ENCODE peak calls at places on chromosome 9, in five cellular contexts. One of them, this sample, is unnamed.
A peak's percentile ranks its signal among the peaks of the same experiment; 100 is the strongest.

GRCh38 chr9:129139993-129140396 is 28.8 kb downstream of the PTPA start:
- DNase-seq in ACHN: peak; percentile 97
- DNase-seq in breast epithelium: peak; percentile 91
- DNase-seq in RWPE2: peak; percentile 96
- DNase-seq in CD4-positive, CD25-positive, alpha-beta regulatory T cell: peak; percentile 71
- DNase-seq in this sample: peak; percentile 91

GRCh38 chr9:133826289-133827085 is 88.3 kb upstream of the SARDH start:
- DNase-seq in CD4-positive, CD25-positive, alpha-beta regulatory T cell: no peak
- DNase-seq in breast epithelium: no peak
- DNase-seq in RWPE2: no peak
- DNase-seq in ACHN: no peak
- DNase-seq in this sample: no peak

GRCh38 chr9:21070171-21070571 is 7.6 kb downstream of the IFNB1 start:
- DNase-seq in RWPE2: no peak
- DNase-seq in ACHN: no peak
- DNase-seq in CD4-positive, CD25-positive, alpha-beta regulatory T cell: no peak
- DNase-seq in breast epithelium: no peak
- DNase-seq in this sample: no peak

GRCh38 chr9:114869845-114870244 is 60.5 kb downstream of the TNFSF8 start:
- DNase-seq in RWPE2: no peak
- DNase-seq in breast epithelium: no peak
- DNase-seq in CD4-positive, CD25-positive, alpha-beta regulatory T cell: peak; percentile 28
- DNase-seq in ACHN: no peak
- DNase-seq in this sample: peak; percentile 43

GRCh38 chr9:96169488-96169887 is 132.5 kb downstream of the HSD17B3 start:
- DNase-seq in CD4-positive, CD25-positive, alpha-beta regulatory T cell: no peak
- DNase-seq in RWPE2: no peak
- DNase-seq in ACHN: no peak
- DNase-seq in breast epithelium: no peak
- DNase-seq in this sample: no peak

GRCh38 chr9:99582768-99583167 is 238.9 kb upstream of the NR4A3 start:
- DNase-seq in breast epithelium: no peak
- DNase-seq in RWPE2: no peak
- DNase-seq in ACHN: no peak
- DNase-seq in CD4-positive, CD25-positive, alpha-beta regulatory T cell: no peak
- DNase-seq in this sample: no peak

GRCh38 chr9:33445389-33445881 is 2.0 kb downstream of the AQP3 start:
- DNase-seq in RWPE2: no peak
- DNase-seq in ACHN: no peak
- DNase-seq in CD4-positive, CD25-positive, alpha-beta regulatory T cell: no peak
- DNase-seq in breast epithelium: peak; percentile 75
- DNase-seq in this sample: peak; percentile 43

GRCh38 chr9:2985343-2985742 is 141.4 kb upstream of the PUM3 start:
- DNase-seq in ACHN: no peak
- DNase-seq in breast epithelium: no peak
- DNase-seq in RWPE2: no peak
- DNase-seq in CD4-positive, CD25-positive, alpha-beta regulatory T cell: no peak
- DNase-seq in this sample: no peak

GRCh38 chr9:38318755-38319495 is 73.6 kb upstream of the ALDH1B1 start:
- DNase-seq in breast epithelium: no peak
- DNase-seq in CD4-positive, CD25-positive, alpha-beta regulatory T cell: peak; percentile 1
- DNase-seq in ACHN: peak; percentile 35
- DNase-seq in RWPE2: no peak
- DNase-seq in this sample: peak; percentile 38

GRCh38 chr9:70586506-70586905 is 172.0 kb upstream of the KLF9 start:
- DNase-seq in breast epithelium: no peak
- DNase-seq in ACHN: no peak
- DNase-seq in CD4-positive, CD25-positive, alpha-beta regulatory T cell: no peak
- DNase-seq in RWPE2: no peak
- DNase-seq in this sample: no peak

GRCh38 chr9:93677061-93677571 is 100.7 kb downstream of the PHF2 start:
- DNase-seq in breast epithelium: peak; percentile 48
- DNase-seq in CD4-positive, CD25-positive, alpha-beta regulatory T cell: no peak
- DNase-seq in RWPE2: peak; percentile 49
- DNase-seq in ACHN: no peak
- DNase-seq in this sample: peak; percentile 7

GRCh38 chr9:123825337-123825736 is 104.6 kb downstream of the DENND1A start:
- DNase-seq in breast epithelium: no peak
- DNase-seq in CD4-positive, CD25-positive, alpha-beta regulatory T cell: no peak
- DNase-seq in RWPE2: no peak
- DNase-seq in ACHN: peak; percentile 14
- DNase-seq in this sample: no peak

GRCh38 chr9:134683714-134684374 is 42.2 kb downstream of the COL5A1 start:
- DNase-seq in ACHN: no peak
- DNase-seq in breast epithelium: no peak
- DNase-seq in CD4-positive, CD25-positive, alpha-beta regulatory T cell: no peak
- DNase-seq in RWPE2: peak; percentile 42
- DNase-seq in this sample: no peak

GRCh38 chr9:91146391-91147019 is 215.2 kb downstream of the AUH start:
- DNase-seq in RWPE2: no peak
- DNase-seq in CD4-positive, CD25-positive, alpha-beta regulatory T cell: no peak
- DNase-seq in breast epithelium: no peak
- DNase-seq in ACHN: no peak
- DNase-seq in this sample: peak; percentile 32

GRCh38 chr9:134709512-134710270 is 68.1 kb downstream of the COL5A1 start:
- DNase-seq in ACHN: no peak
- DNase-seq in breast epithelium: no peak
- DNase-seq in RWPE2: no peak
- DNase-seq in CD4-positive, CD25-positive, alpha-beta regulatory T cell: no peak
- DNase-seq in this sample: no peak

GRCh38 chr9:99235874-99236627 is 14.0 kb downstream of the SEC61B start:
- DNase-seq in CD4-positive, CD25-positive, alpha-beta regulatory T cell: no peak
- DNase-seq in ACHN: no peak
- DNase-seq in RWPE2: no peak
- DNase-seq in breast epithelium: no peak
- DNase-seq in this sample: peak; percentile 52

GRCh38 chr9:90142580-90142979 is 500.0 kb downstream of the DIRAS2 start:
- DNase-seq in ACHN: peak; percentile 52
- DNase-seq in breast epithelium: no peak
- DNase-seq in CD4-positive, CD25-positive, alpha-beta regulatory T cell: peak; percentile 36
- DNase-seq in RWPE2: no peak
- DNase-seq in this sample: peak; percentile 46

GRCh38 chr9:16341176-16341575 is 529.3 kb downstream of the BNC2 start:
- DNase-seq in RWPE2: no peak
- DNase-seq in ACHN: peak; percentile 4
- DNase-seq in CD4-positive, CD25-positive, alpha-beta regulatory T cell: no peak
- DNase-seq in breast epithelium: no peak
- DNase-seq in this sample: no peak

GRCh38 chr9:129490583-129491485 is 130.1 kb downstream of the C9orf50 start:
- DNase-seq in breast epithelium: no peak
- DNase-seq in CD4-positive, CD25-positive, alpha-beta regulatory T cell: no peak
- DNase-seq in RWPE2: no peak
- DNase-seq in ACHN: no peak
- DNase-seq in this sample: no peak

GRCh38 chr9:108869092-108869725 is 7.1 kb downstream of the ACTL7A start:
- DNase-seq in CD4-positive, CD25-positive, alpha-beta regulatory T cell: no peak
- DNase-seq in breast epithelium: no peak
- DNase-seq in ACHN: peak; percentile 66
- DNase-seq in RWPE2: peak; percentile 72
- DNase-seq in this sample: no peak

GRCh38 chr9:75552941-75553340 is 337.5 kb upstream of the PCSK5 start:
- DNase-seq in RWPE2: no peak
- DNase-seq in CD4-positive, CD25-positive, alpha-beta regulatory T cell: no peak
- DNase-seq in breast epithelium: no peak
- DNase-seq in ACHN: no peak
- DNase-seq in this sample: no peak